ENCODE peak calls at places on chromosomes 12 and 14, in eight cellular contexts. H is Panc1, I is stomach, F is heart right ventricle, A is neural progenitor cell, U is endodermal cell, C is gastrocnemius medialis, D is cardiac muscle cell. W is an unnamed sample. For H3K4me1, the result is how much of the 10 kb centered on the place peaks cover.

GRCh38 chr14:21098134-21098891 is at the start of gene ZNF219:
- DNase-seq in H (no peak), I (peak), F (peak), A (peak), U (peak), C (peak), D (peak), W (peak)

GRCh38 chr14:32984531-32984930 is 45.9 kb downstream of the NPAS3 start:
- DNase-seq in H (no peak), I (no peak), F (no peak), A (no peak), U (no peak), C (no peak), D (no peak), W (no peak)

GRCh38 chr12:59164991-59165718 is 244.9 kb upstream of the LRIG3 start:
- DNase-seq in H (peak), I (no peak), F (no peak), A (peak), U (no peak), C (no peak), D (peak), W (no peak)

GRCh38 chr14:88002421-88002820 is 2.5 kb upstream of the GPR65 start:
- DNase-seq in H (no peak), I (no peak), F (no peak), A (no peak), U (no peak), C (no peak), D (no peak), W (no peak)

GRCh38 chr14:77570706-77571293 is 45.6 kb downstream of the SPTLC2 start:
- DNase-seq in H (no peak), I (no peak), F (no peak), A (no peak), U (no peak), C (no peak), D (peak), W (no peak)

GRCh38 chr14:58876613-58877012 is 238.9 kb downstream of the DACT1 start:
- DNase-seq in H (no peak), I (no peak), F (no peak), A (no peak), U (no peak), C (no peak), D (peak), W (no peak)

GRCh38 chr14:89681086-89682018 is 264.3 kb upstream of the FOXN3 start:
- DNase-seq in H (no peak), I (no peak), F (no peak), A (no peak), U (no peak), C (no peak), D (no peak), W (peak)

GRCh38 chr12:16515666-16516065 is 90.3 kb downstream of the LMO3 start:
- DNase-seq in H (no peak), I (no peak), F (no peak), A (no peak), U (no peak), C (no peak), D (peak), W (no peak)

GRCh38 chr12:112939761-112940357 is 1.6 kb downstream of the OAS3 start:
- DNase-seq in H (no peak), I (no peak), F (no peak), A (no peak), U (no peak), C (no peak), D (no peak), W (no peak)

GRCh38 chr12:31031951-31032335 is 41.7 kb upstream of the DDX11 start:
- DNase-seq in H (no peak), I (no peak), F (no peak), A (no peak), U (peak), C (no peak), D (no peak), W (no peak)

GRCh38 chr12:48128800-48129199 is 9.6 kb downstream of the PFKM start:
- DNase-seq in H (no peak), I (no peak), F (no peak), A (no peak), U (no peak), C (no peak), D (no peak), W (no peak)

GRCh38 chr12:104865080-104865479 is 93.0 kb downstream of the SLC41A2 start:
- DNase-seq in H (no peak), I (no peak), F (no peak), A (no peak), U (no peak), C (no peak), D (no peak), W (no peak)

GRCh38 chr14:22614240-22614799 is 16.2 kb downstream of the ABHD4 start:
- DNase-seq in H (no peak), I (no peak), F (no peak), A (peak), U (peak), C (no peak), D (peak), W (no peak)

GRCh38 chr12:53493610-53494391 is 5.5 kb downstream of the MAP3K12 start:
- DNase-seq in H (no peak), I (no peak), F (no peak), A (peak), U (peak), C (peak), D (no peak), W (peak)

GRCh38 chr12:79925492-79925891 is 9.4 kb downstream of the PPP1R12A start:
- DNase-seq in H (no peak), I (no peak), F (no peak), A (no peak), U (no peak), C (no peak), D (peak), W (no peak)

GRCh38 chr14:29255692-29256091 is 489.1 kb downstream of the FOXG1 start:
- DNase-seq in H (no peak), I (no peak), F (no peak), A (no peak), U (no peak), C (no peak), D (no peak), W (no peak)

GRCh38 chr14:24246765-24247212 is 4.4 kb upstream of the TINF2 start:
- DNase-seq in H (no peak), I (no peak), F (no peak), A (no peak), U (no peak), C (no peak), D (no peak), W (no peak)

GRCh38 chr14:74909911-74910310 is 13.1 kb downstream of the RPS6KL1 start:
- DNase-seq in H (no peak), I (no peak), F (no peak), A (no peak), U (no peak), C (no peak), D (no peak), W (no peak)

GRCh38 chr12:122035292-122035691 is 13.6 kb downstream of the BCL7A start:
- DNase-seq in H (no peak), I (peak), F (no peak), A (no peak), U (no peak), C (no peak), D (no peak), W (peak)

GRCh38 chr14:24037658-24038037 is 14.2 kb upstream of the CARMIL3 start:
- DNase-seq in H (no peak), I (peak), F (no peak), A (no peak), U (no peak), C (no peak), D (no peak), W (no peak)

GRCh38 chr14:38127784-38128183 is 79.9 kb upstream of the SSTR1 start:
- DNase-seq in H (no peak), I (no peak), F (no peak), A (no peak), U (no peak), C (no peak), D (peak), W (no peak)

GRCh38 chr12:107339932-107340331 is 246.6 kb upstream of the CRY1 start:
- DNase-seq in H (no peak), I (no peak), F (no peak), A (no peak), U (no peak), C (no peak), D (no peak), W (no peak)

GRCh38 chr12:75979181-75979580 is 52.4 kb downstream of the PHLDA1 start:
- DNase-seq in H (no peak), I (no peak), F (no peak), A (no peak), U (no peak), C (no peak), D (no peak), W (no peak)

GRCh38 chr14:74515891-74516412 is 22.4 kb downstream of the ISCA2 start:
- DNase-seq in H (no peak), I (no peak), F (no peak), A (no peak), U (no peak), C (no peak), D (no peak), W (peak)

GRCh38 chr12:111363578-111363977 is 5.3 kb downstream of the PHETA1 start:
- DNase-seq in H (no peak), I (no peak), F (no peak), A (no peak), U (no peak), C (no peak), D (peak), W (no peak)

DNA sequence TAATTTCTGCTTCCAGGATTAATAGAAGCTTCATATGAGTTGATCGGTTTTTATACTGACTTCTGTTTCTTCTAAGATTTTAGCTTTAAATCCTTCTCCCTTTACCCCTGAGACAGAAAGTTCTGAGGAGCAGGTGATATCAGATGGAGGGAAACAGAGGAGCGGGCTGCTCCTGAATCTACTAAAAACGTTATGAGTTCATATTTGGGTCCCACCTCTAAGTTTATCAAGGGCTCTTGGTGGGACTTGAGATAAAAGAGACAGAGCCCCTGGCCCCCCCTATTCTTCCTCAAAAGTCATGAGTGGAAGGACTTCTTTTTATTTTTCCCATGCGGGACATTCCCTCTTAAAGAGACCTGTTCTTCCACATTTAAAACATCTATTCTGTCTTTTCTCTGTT is 23.8 kb downstream of the CLEC2A start:
- DNase-seq in H (no peak), I (no peak), F (no peak), A (no peak), U (no peak), C (no peak), D (no peak), W (no peak)
- H3K4me3 ChIP-seq in H (no peak), I (no peak), F (no peak), A (peak), U (no peak), C (no peak), D (no peak), W (no peak)

GRCh38 chr14:99260652-99261551 is 11.1 kb downstream of the BCL11B start:
- DNase-seq in H (no peak), I (no peak), F (no peak), A (peak), U (no peak), C (no peak), D (no peak), W (no peak)

GRCh38 chr14:99260116-99260515 is 11.9 kb downstream of the BCL11B start:
- DNase-seq in H (no peak), I (no peak), F (no peak), A (no peak), U (no peak), C (no peak), D (no peak), W (no peak)

GRCh38 chr14:99263564-99264330 is 8.2 kb downstream of the BCL11B start:
- DNase-seq in H (no peak), I (no peak), F (no peak), A (no peak), U (no peak), C (no peak), D (no peak), W (no peak)

GRCh38 chr14:99262977-99263448 is 9.0 kb downstream of the BCL11B start:
- DNase-seq in H (no peak), I (no peak), F (no peak), A (no peak), U (peak), C (no peak), D (no peak), W (no peak)

GRCh38 chr14:99261916-99262787 is 9.8 kb downstream of the BCL11B start:
- DNase-seq in H (no peak), I (peak), F (no peak), A (no peak), U (no peak), C (no peak), D (no peak), W (no peak)
- H3K4me1 ChIP-seq in H (under half), I (under half), F (under half), A (under half), U (under half), C (under half), D (under half), W (under half)

GRCh38 chr12:32293808-32294419 is 105.4 kb upstream of the FGD4 start:
- DNase-seq in H (no peak), I (no peak), F (no peak), A (no peak), U (no peak), C (no peak), D (no peak), W (no peak)
- TF ChIP-seq CTCF in H (no peak), I (no peak), F (no peak), A (no peak), U (peak), C (peak), D (no peak), W (no peak)

GRCh38 chr14:71430321-71431168 is 501.7 kb upstream of the RGS6 start:
- DNase-seq in H (no peak), I (no peak), F (no peak), A (no peak), U (no peak), C (no peak), D (no peak), W (no peak)
- H3K4me3 ChIP-seq in H (no peak), I (no peak), F (no peak), A (no peak), U (no peak), C (no peak), D (no peak), W (no peak)

GRCh38 chr12:2415568-2415944 is 362.8 kb downstream of the CACNA1C start:
- DNase-seq in H (no peak), I (no peak), F (no peak), A (no peak), U (no peak), C (no peak), D (no peak), W (no peak)
- H3K4me1 ChIP-seq in H (under half), I (under half), F (under half), A (under half), U (under half), C (under half), D (under half), W (under half)

GRCh38 chr14:53108292-53108937 is 44.7 kb downstream of the DDHD1 start:
- DNase-seq in H (no peak), I (no peak), F (no peak), A (no peak), U (no peak), C (no peak), D (no peak), W (no peak)

GRCh38 chr14:53109688-53110041 is 43.5 kb downstream of the DDHD1 start:
- DNase-seq in H (no peak), I (no peak), F (no peak), A (no peak), U (no peak), C (no peak), D (no peak), W (no peak)

GRCh38 chr14:53106768-53107167 is 46.4 kb downstream of the DDHD1 start:
- DNase-seq in H (no peak), I (no peak), F (no peak), A (no peak), U (no peak), C (no peak), D (no peak), W (no peak)

GRCh38 chr14:53110103-53110502 is 43.0 kb downstream of the DDHD1 start:
- DNase-seq in H (no peak), I (no peak), F (no peak), A (no peak), U (no peak), C (no peak), D (no peak), W (no peak)

DNA sequence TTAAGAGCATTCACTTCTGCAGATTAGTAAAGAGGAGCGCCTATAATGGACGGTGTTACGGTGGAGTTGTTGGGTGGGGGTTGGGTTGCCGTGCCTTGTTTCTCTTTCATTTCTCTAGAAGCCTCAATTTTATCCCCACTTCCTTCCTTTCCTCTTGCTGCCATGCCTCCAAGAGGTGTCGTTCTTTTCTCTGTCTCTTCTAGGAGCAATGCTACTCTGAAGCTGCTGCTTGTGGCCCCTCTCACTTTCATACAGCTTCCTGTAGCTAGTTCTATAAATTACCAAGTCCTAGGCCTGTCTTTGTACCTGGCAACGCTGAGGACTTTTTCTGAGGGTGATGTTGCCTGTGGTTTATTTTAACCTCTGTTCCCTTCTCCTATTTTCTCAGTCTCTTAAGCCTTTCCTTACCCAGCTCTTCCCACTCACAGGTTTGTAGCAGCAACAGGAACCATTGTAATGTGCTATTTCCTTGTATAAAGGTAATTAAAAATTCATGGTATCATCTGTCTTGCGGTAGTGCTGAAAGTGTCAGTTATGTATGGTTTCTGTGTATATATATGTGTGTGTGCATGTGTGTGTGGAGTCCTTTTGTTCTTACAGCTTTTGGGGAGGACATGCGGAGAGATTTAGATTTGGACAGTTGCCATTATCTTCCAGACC is 44.0 kb downstream of the DDHD1 start:
- DNase-seq in H (no peak), I (no peak), F (no peak), A (no peak), U (no peak), C (no peak), D (no peak), W (no peak)
- TF ChIP-seq CTCF in H (no peak), I (no peak), F (no peak), A (no peak), U (no peak), C (no peak), D (no peak), W (no peak)

GRCh38 chr14:104792945-104793702 is 2.4 kb downstream of the AKT1 start:
- DNase-seq in H (no peak), I (no peak), F (no peak), A (peak), U (peak), C (no peak), D (no peak), W (no peak)
- H3K4me3 ChIP-seq in H (peak), I (no peak), F (no peak), A (peak), U (peak), C (no peak), D (no peak), W (peak)

W was measured in lower lobe of right lung.